ENCODE peak calls at places on chromosomes 3 and 15, in four cellular contexts. J is A549, P is SK-N-SH, L is K562. E is an unnamed sample.
A peak's percentile ranks its signal among the peaks of the same experiment; 100 is the strongest.

GRCh38 chr3:52019352-52020080 is 23.8 kb upstream of the RPL29 start:
- DNase-seq in P (no peak), L (no peak), J (no peak), E (no peak)

GRCh38 chr3:127159547-127159946 is 33.4 kb upstream of the PRR23E start:
- DNase-seq in L (no peak), P (no peak), J (no peak), E (no peak)

GRCh38 chr3:49469037-49469875 is 811 bp upstream of the DAG1 start:
- DNase-seq in P (peak; percentile 66), J (peak; percentile 68), L (peak; percentile 68), E (peak; percentile 65)

GRCh38 chr3:69972672-69973071 is 26.9 kb upstream of the SAMMSON start:
- DNase-seq in L (no peak), J (no peak), P (no peak), E (no peak)

GRCh38 chr3:105997800-105998526 is 129.2 kb upstream of the CBLB start:
- DNase-seq in J (peak; percentile 83), L (peak; percentile 28), P (no peak), E (no peak)

GRCh38 chr15:93997071-93997658 is 234.2 kb upstream of the MCTP2 start:
- DNase-seq in J (peak; percentile 28), P (peak; percentile 41), L (no peak), E (no peak)

GRCh38 chr15:64807051-64807749 is 18.2 kb downstream of the PIF1 start:
- DNase-seq in J (no peak), L (no peak), P (no peak), E (no peak)

GRCh38 chr3:17473761-17474160 is 268.7 kb downstream of the TBC1D5 start:
- DNase-seq in L (no peak), J (peak; percentile 43), P (peak; percentile 27), E (no peak)

GRCh38 chr15:42385980-42386695 is 26.8 kb downstream of the CAPN3 start:
- DNase-seq in P (no peak), J (no peak), L (peak; percentile 31), E (peak; percentile 48)

GRCh38 chr3:162262145-162262544 is 765.5 kb downstream of the OTOL1 start:
- DNase-seq in J (peak; percentile 4), P (no peak), L (no peak), E (no peak)

GRCh38 chr3:49910409-49911123 is 6.9 kb upstream of the MST1R start:
- DNase-seq in P (peak; percentile 14), J (no peak), L (no peak), E (no peak)

GRCh38 chr3:67312205-67312604 is 314.1 kb downstream of the KBTBD8 start:
- DNase-seq in P (no peak), L (no peak), J (no peak), E (no peak)

GRCh38 chr3:155870945-155871745 is 695 bp downstream of the GMPS start:
- DNase-seq in L (peak; percentile 69), P (peak; percentile 78), J (peak; percentile 43), E (peak; percentile 75)

GRCh38 chr3:29033511-29033910 is 247.4 kb upstream of the RBMS3 start:
- DNase-seq in P (no peak), L (no peak), J (no peak), E (no peak)

DNA sequence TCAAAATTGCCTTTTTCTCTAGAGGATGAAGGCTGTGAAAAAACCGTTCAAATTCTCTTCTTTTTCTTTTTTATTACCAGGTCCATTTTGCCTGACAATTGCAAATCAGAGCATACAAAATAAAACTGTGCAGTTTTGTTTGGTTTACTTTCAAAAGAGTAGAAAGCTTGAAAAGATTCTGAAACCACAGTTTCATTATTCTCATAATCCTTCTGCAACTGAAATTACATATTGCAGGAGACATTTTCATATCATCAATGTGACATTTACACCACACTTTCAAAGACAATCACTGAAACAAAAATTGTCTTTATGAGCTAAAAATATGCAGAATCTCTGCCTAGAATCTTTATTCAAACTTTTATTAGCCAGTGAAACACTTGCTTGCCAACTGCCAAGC is 296.4 kb upstream of the TPRG1 start:
- DNase-seq in L (no peak), J (no peak), P (no peak), E (no peak)
- H3K4me2 ChIP-seq in L (no peak overlapping the region), J (no peak overlapping the region), P (no peak overlapping the region), E (no peak overlapping the region)

DNA sequence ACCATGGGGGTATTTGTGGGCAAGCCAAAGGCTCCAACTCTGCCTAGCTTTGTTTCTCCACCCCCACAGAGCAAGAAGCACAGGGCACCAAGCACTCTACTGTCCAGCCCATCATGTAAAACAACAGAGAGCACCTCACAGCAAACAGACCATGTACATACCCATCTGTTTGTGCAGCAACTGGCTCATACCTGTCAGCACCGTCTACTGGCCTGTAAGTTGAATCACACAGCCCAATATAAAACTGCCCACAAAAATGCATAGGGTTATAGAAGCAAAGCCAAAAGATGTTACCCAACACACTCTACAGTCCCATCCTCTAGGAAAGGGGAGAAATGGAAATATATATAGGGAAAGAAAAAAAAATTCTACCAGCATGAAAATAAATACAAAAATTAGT is 139.7 kb upstream of the CPNE4 start:
- DNase-seq in J (peak; percentile 22), P (no peak), L (no peak), E (no peak)
- TF ChIP-seq CHD2 in J (no peak), P (no peak), L (no peak), E (no peak)

DNA sequence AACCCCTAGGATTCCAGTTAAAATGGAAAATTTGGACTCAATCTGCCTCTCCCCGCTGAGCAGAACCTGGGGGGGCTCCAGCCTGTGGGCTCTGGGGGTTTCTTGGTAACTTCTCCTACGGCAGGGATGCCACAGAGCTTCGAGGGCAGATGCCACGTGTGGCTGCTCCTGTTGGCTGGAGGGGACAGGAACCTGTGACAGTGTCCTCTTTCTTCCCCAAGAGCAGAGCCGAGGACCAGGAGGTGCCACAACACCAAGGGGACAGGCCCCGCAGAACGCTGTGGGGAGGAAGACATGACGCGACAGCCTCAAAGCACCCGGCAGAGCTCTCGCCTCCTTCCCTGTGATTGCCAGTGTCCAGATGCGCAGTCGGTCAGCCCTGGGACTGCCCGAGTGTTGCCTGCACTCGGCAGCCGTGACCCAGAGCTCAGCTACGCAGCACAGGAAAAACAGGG is 132.0 kb upstream of the MEF2A start:
- DNase-seq in L (no peak), P (no peak), J (no peak), E (no peak)
- H3K4me2 ChIP-seq in L (no peak overlapping the region), P (no peak overlapping the region), J (no peak overlapping the region), E (no peak overlapping the region)

GRCh38 chr3:194494951-194495374 is 8.2 kb upstream of the ATP13A3 start:
- DNase-seq in L (no peak), P (no peak), J (no peak), E (no peak)
- TF ChIP-seq CHD2 in L (no peak), P (no peak), J (no peak), E (no peak)

GRCh38 chr3:177332955-177333354 is 135.7 kb upstream of the TBL1XR1 start:
- DNase-seq in J (no peak), P (no peak), L (no peak), E (no peak)
- H3K4me2 ChIP-seq in J (no peak overlapping the region), P (no peak overlapping the region), L (no peak overlapping the region), E (no peak overlapping the region)

DNA sequence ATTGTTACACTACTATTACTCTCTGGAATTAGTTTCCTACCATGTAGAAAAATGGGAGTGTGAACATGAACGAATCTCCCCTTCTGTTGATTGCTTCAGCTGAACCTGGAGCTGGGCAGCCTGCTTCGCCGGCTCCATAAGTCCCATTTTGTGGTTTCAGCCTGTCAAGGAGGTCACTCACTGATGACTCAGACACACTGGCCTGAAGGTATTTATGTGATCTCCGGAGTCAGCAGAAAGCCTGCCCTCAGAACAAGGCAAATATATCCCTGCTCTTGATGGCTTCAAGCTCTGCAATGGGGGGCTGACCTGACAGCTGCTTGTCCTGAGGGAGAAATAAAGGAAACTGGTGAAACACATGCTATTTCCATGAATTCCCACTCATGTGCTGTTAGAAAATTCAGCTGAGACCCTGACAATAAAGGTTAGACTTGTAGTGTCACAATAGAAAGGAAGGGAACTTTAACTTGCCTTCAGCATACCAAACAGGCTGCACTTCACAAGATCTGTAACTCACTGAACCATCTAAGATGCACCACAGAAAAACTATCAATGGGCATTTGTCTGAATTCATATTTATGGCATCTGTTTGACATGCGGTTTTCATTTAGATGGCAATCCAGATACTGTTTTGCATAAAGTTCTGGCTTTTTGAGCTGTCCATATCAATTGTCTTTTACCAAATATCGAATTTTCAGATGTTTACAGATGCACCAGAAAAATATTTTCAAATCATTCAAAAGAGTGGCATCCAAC is 282.0 kb upstream of the VEPH1 start:
- DNase-seq in J (peak; percentile 60), L (peak; percentile 40), P (peak; percentile 65), E (no peak)
- TF ChIP-seq CHD2 in J (no peak), L (no peak), P (peak; percentile 10), E (no peak)

GRCh38 chr15:25777047-25777446 is 86.1 kb downstream of the ATP10A start:
- DNase-seq in L (no peak), P (no peak), J (no peak), E (no peak)
- H3K4me2 ChIP-seq in L (no peak overlapping the region), P (no peak overlapping the region), J (no peak overlapping the region), E (no peak overlapping the region)

GRCh38 chr15:63203451-63204090 is 14.2 kb downstream of the RAB8B start:
- DNase-seq in L (peak; percentile 63), P (no peak), J (no peak), E (no peak)
- TF ChIP-seq CHD2 in L (no peak), P (no peak), J (no peak), E (no peak)

GRCh38 chr3:152938974-152939636 is 104.2 kb downstream of the P2RY1 start:
- DNase-seq in P (no peak), J (no peak), L (no peak), E (no peak)

GRCh38 chr3:152944671-152945070 is 109.7 kb downstream of the P2RY1 start:
- DNase-seq in L (no peak), P (no peak), J (no peak), E (no peak)

GRCh38 chr3:152942366-152942765 is 107.4 kb downstream of the P2RY1 start:
- DNase-seq in L (no peak), J (no peak), P (no peak), E (no peak)

GRCh38 chr3:152941825-152942224 is 106.9 kb downstream of the P2RY1 start:
- DNase-seq in P (no peak), J (no peak), L (no peak), E (no peak)

DNA sequence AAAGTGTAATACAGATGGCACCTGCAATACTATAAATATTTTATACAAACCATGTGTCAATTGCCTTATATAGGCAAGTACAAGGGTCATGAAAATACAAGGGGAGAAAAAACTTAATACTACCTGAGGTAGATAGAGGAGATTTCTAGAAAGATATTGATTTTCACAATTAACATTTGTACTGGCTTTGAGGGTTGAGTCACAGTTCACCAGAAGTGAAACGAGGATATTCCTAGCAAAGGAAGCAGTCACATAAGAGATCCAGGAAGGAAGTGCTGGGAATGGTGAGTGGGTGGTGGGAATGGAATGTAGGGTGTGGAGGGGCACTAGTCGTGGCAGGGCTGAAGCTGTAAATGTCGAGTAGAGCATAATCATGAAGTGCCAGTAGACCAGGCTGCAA is 108.7 kb downstream of the P2RY1 start:
- DNase-seq in J (peak; percentile 7), L (no peak), P (no peak), E (no peak)
- H3K4me2 ChIP-seq in J (no peak overlapping the region), L (no peak overlapping the region), P (no peak overlapping the region), E (no peak overlapping the region)